ENCODE peak calls at places on chromosomes 3 and 15, in four cellular contexts. K is GM18507; L is activated CD8-positive, alpha-beta memory T cell treated with anti-CD3 and anti-CD28 coated beads, Interleukin-2, amount 10 ng/mL, durations not matched to agents 7 days and 5 days; X is activated naive CD4-positive, alpha-beta T cell. F is an unnamed sample.

GRCh38 chr15:90911302-90911623 is 8.2 kb downstream of the MAN2A2 start:
- DNase-seq in K (no peak), L (no peak), X (no peak), F (no peak)

GRCh38 chr3:156166808-156167207 is 46.4 kb downstream of the KCNAB1 start:
- DNase-seq in K (no peak), L (no peak), X (no peak), F (no peak)

GRCh38 chr3:21446937-21447336 is 304.1 kb downstream of the ZNF385D start:
- DNase-seq in K (no peak), L (no peak), X (no peak), F (no peak)

GRCh38 chr3:149382091-149382467 is 4.6 kb upstream of the TM4SF1 start:
- DNase-seq in K (no peak), L (no peak), X (no peak), F (no peak)

GRCh38 chr15:32867313-32867626 is 149.5 kb downstream of the GREM1 start:
- DNase-seq in K (no peak), L (no peak), X (no peak), F (no peak)

GRCh38 chr3:152469238-152470025 is 200.7 kb downstream of the MBNL1 start:
- DNase-seq in K (no peak), L (no peak), X (no peak), F (no peak)

GRCh38 chr3:19901918-19902317 is 32.1 kb downstream of the EFHB start:
- DNase-seq in K (no peak), L (no peak), X (no peak), F (peak)

GRCh38 chr3:150495149-150495548 is 51.1 kb downstream of the SERP1 start:
- DNase-seq in K (no peak), L (no peak), X (no peak), F (peak)

GRCh38 chr15:48084759-48085420 is 35.9 kb upstream of the SLC24A5 start:
- DNase-seq in K (no peak), L (no peak), X (no peak), F (peak)

GRCh38 chr3:9797196-9797945 is 4.5 kb downstream of the ARPC4 start:
- DNase-seq in K (no peak), L (no peak), X (no peak), F (no peak)

GRCh38 chr3:89488800-89489580 is 381.6 kb downstream of the EPHA3 start:
- DNase-seq in K (no peak), L (no peak), X (no peak), F (no peak)

GRCh38 chr3:94076055-94076454 is 13.2 kb downstream of the NSUN3 start:
- DNase-seq in K (no peak), L (no peak), X (no peak), F (peak)

GRCh38 chr15:68650901-68651709 is 72.3 kb downstream of the CORO2B start:
- DNase-seq in K (peak), L (peak), X (peak), F (peak)

GRCh38 chr3:195869413-195870001 is 38.8 kb downstream of the TNK2 start:
- DNase-seq in K (no peak), L (no peak), X (no peak), F (no peak)

GRCh38 chr3:16515885-16516420 is 2.5 kb upstream of the RFTN1 start:
- DNase-seq in K (no peak), L (no peak), X (no peak), F (no peak)